ENCODE peak calls at places on chromosome 6, in four cellular contexts. One of them, this sample, is unnamed.
A peak's percentile ranks its signal among the peaks of the same experiment; 100 is the strongest.

GRCh38 chr6:108497883-108498282 is 62.8 kb upstream of the FOXO3 start:
- DNase-seq in CD8-positive, alpha-beta memory T cell: no peak
- DNase-seq in astrocyte of the spinal cord: peak; percentile 43
- DNase-seq in lung: no peak
- DNase-seq in this sample: no peak

GRCh38 chr6:90469906-90470305 is 117.0 kb downstream of the MAP3K7 start:
- DNase-seq in CD8-positive, alpha-beta memory T cell: no peak
- DNase-seq in astrocyte of the spinal cord: no peak
- DNase-seq in lung: no peak
- DNase-seq in this sample: no peak

GRCh38 chr6:14889172-14889571 is 356.7 kb upstream of the JARID2 start:
- DNase-seq in CD8-positive, alpha-beta memory T cell: no peak
- DNase-seq in astrocyte of the spinal cord: no peak
- DNase-seq in lung: no peak
- DNase-seq in this sample: no peak

GRCh38 chr6:30260036-30260504 is 46.9 kb upstream of the TRIM26 start:
- DNase-seq in astrocyte of the spinal cord: no peak
- DNase-seq in lung: no peak
- DNase-seq in CD8-positive, alpha-beta memory T cell: peak; percentile 20
- DNase-seq in this sample: no peak

GRCh38 chr6:23316131-23316530 is 746.8 kb downstream of the HDGFL1 start:
- DNase-seq in lung: no peak
- DNase-seq in CD8-positive, alpha-beta memory T cell: no peak
- DNase-seq in astrocyte of the spinal cord: no peak
- DNase-seq in this sample: no peak

GRCh38 chr6:119322715-119323350 is 26.7 kb downstream of the MAN1A1 start:
- DNase-seq in astrocyte of the spinal cord: no peak
- DNase-seq in CD8-positive, alpha-beta memory T cell: peak; percentile 62
- DNase-seq in lung: no peak
- DNase-seq in this sample: no peak

GRCh38 chr6:17354700-17355403 is 38.5 kb upstream of the CAP2 start:
- DNase-seq in astrocyte of the spinal cord: peak; percentile 85
- DNase-seq in lung: no peak
- DNase-seq in CD8-positive, alpha-beta memory T cell: no peak
- DNase-seq in this sample: no peak

GRCh38 chr6:70673601-70674000 is 5.9 kb downstream of the SMAP1 start:
- DNase-seq in astrocyte of the spinal cord: peak; percentile 32
- DNase-seq in lung: no peak
- DNase-seq in CD8-positive, alpha-beta memory T cell: no peak
- DNase-seq in this sample: no peak